ENCODE peak calls at places on chromosomes 2 and 18, in five cellular contexts. H is activated CD4-positive, CD25-positive, alpha-beta regulatory T cell treated with anti-CD3 and anti-CD28 coated beads, Interleukin-2, amount 50 U/mL, for 72 hours; Q is kidney epithelial cell; U is CD4-positive, CD25-positive, alpha-beta regulatory T cell; A is BE2C. C is an unnamed sample.
A peak's percentile ranks its signal among the peaks of the same experiment; 100 is the strongest.

GRCh38 chr2:14451312-14451711 is 181.2 kb upstream of the LRATD1 start:
- DNase-seq in A (no peak), H (no peak), U (no peak), Q (no peak), C (no peak)

GRCh38 chr18:37539236-37539635 is 26.4 kb downstream of the CELF4 start:
- DNase-seq in H (no peak), Q (no peak), U (no peak), A (no peak), C (no peak)

GRCh38 chr2:227612546-227613271 is 1.9 kb downstream of the SCYGR3 start:
- DNase-seq in A (no peak), U (no peak), Q (no peak), H (no peak), C (no peak)

GRCh38 chr2:128389521-128389920 is 70.9 kb upstream of the HS6ST1 start:
- DNase-seq in Q (no peak), H (no peak), U (no peak), A (no peak), C (no peak)

GRCh38 chr2:145800201-145801091 is 1280.5 kb upstream of the ZEB2 start:
- DNase-seq in Q (peak; percentile 59), H (no peak), A (no peak), U (no peak), C (no peak)

GRCh38 chr2:98454073-98454472 is 9.4 kb downstream of the INPP4A start:
- DNase-seq in H (no peak), A (no peak), U (no peak), Q (no peak), C (no peak)

GRCh38 chr2:64403426-64403825 is 50.5 kb upstream of the LGALSL start:
- DNase-seq in Q (no peak), A (no peak), U (no peak), H (no peak), C (no peak)

GRCh38 chr2:239393401-239393940 is 7.3 kb downstream of the HDAC4 start:
- DNase-seq in A (no peak), U (no peak), Q (no peak), H (peak; percentile 13), C (peak; percentile 22)

GRCh38 chr2:29105375-29105774 is 9.8 kb upstream of the CLIP4 start:
- DNase-seq in A (no peak), U (no peak), H (no peak), Q (no peak), C (no peak)

C was measured in CD4-positive, alpha-beta memory T cell.